ENCODE peak calls at places on chromosomes 3 and 15, in five cellular contexts. One of them, this sample, is unnamed.

GRCh38 chr3:165640970-165641369 is 196.3 kb downstream of the BCHE start:
- DNase-seq in upper lobe of left lung: no peak
- DNase-seq in tibial nerve: no peak
- DNase-seq in stomach: no peak
- DNase-seq in ovary: no peak
- DNase-seq in this sample: no peak

GRCh38 chr15:47266556-47266955 is 450.7 kb upstream of the SEMA6D start:
- DNase-seq in tibial nerve: no peak
- DNase-seq in stomach: no peak
- DNase-seq in upper lobe of left lung: no peak
- DNase-seq in ovary: no peak
- DNase-seq in this sample: no peak

GRCh38 chr15:68209735-68210408 is 4.7 kb upstream of the CALML4 start:
- DNase-seq in upper lobe of left lung: no peak
- DNase-seq in tibial nerve: no peak
- DNase-seq in ovary: no peak
- DNase-seq in stomach: no peak
- DNase-seq in this sample: no peak

GRCh38 chr15:61654918-61655317 is 405.3 kb downstream of the VPS13C start:
- DNase-seq in stomach: no peak
- DNase-seq in ovary: peak
- DNase-seq in tibial nerve: no peak
- DNase-seq in upper lobe of left lung: no peak
- DNase-seq in this sample: no peak

GRCh38 chr3:141368062-141368924 is at the start of gene ZBTB38:
- DNase-seq in ovary: peak
- DNase-seq in stomach: peak
- DNase-seq in tibial nerve: peak
- DNase-seq in upper lobe of left lung: peak
- DNase-seq in this sample: peak

GRCh38 chr3:178671261-178672191 is 135.3 kb downstream of the KCNMB2 start:
- DNase-seq in stomach: no peak
- DNase-seq in ovary: no peak
- DNase-seq in tibial nerve: no peak
- DNase-seq in upper lobe of left lung: peak
- DNase-seq in this sample: no peak

GRCh38 chr15:99450896-99451358 is 114.9 kb upstream of the MEF2A start:
- DNase-seq in stomach: peak
- DNase-seq in ovary: peak
- DNase-seq in upper lobe of left lung: peak
- DNase-seq in tibial nerve: peak
- DNase-seq in this sample: no peak

GRCh38 chr15:27061739-27062138 is 90.8 kb downstream of the GABRG3 start:
- DNase-seq in tibial nerve: no peak
- DNase-seq in upper lobe of left lung: no peak
- DNase-seq in stomach: no peak
- DNase-seq in ovary: no peak
- DNase-seq in this sample: no peak

GRCh38 chr3:52171577-52172261 is 17.5 kb upstream of the POC1A start:
- DNase-seq in tibial nerve: no peak
- DNase-seq in ovary: no peak
- DNase-seq in upper lobe of left lung: no peak
- DNase-seq in stomach: no peak
- DNase-seq in this sample: no peak

GRCh38 chr15:68962464-68962863 is 32.1 kb downstream of the SPESP1 start:
- DNase-seq in tibial nerve: no peak
- DNase-seq in ovary: no peak
- DNase-seq in upper lobe of left lung: no peak
- DNase-seq in stomach: no peak
- DNase-seq in this sample: no peak

GRCh38 chr3:22887664-22888291 is 315.3 kb upstream of the UBE2E2 start:
- DNase-seq in upper lobe of left lung: no peak
- DNase-seq in stomach: no peak
- DNase-seq in tibial nerve: no peak
- DNase-seq in ovary: no peak
- DNase-seq in this sample: no peak

GRCh38 chr3:143480306-143480852 is 360.8 kb downstream of the CHST2 start:
- DNase-seq in ovary: no peak
- DNase-seq in upper lobe of left lung: no peak
- DNase-seq in tibial nerve: no peak
- DNase-seq in stomach: no peak
- DNase-seq in this sample: no peak

GRCh38 chr3:98901465-98902174 is at the start of gene DCBLD2:
- DNase-seq in upper lobe of left lung: peak
- DNase-seq in stomach: peak
- DNase-seq in ovary: peak
- DNase-seq in tibial nerve: peak
- DNase-seq in this sample: peak

GRCh38 chr3:189324538-189325138 is 152.9 kb downstream of the TPRG1 start:
- DNase-seq in ovary: no peak
- DNase-seq in upper lobe of left lung: peak
- DNase-seq in tibial nerve: no peak
- DNase-seq in stomach: peak
- DNase-seq in this sample: no peak

GRCh38 chr3:94612631-94613030 is 549.8 kb downstream of the NSUN3 start:
- DNase-seq in tibial nerve: no peak
- DNase-seq in ovary: no peak
- DNase-seq in upper lobe of left lung: no peak
- DNase-seq in stomach: no peak
- DNase-seq in this sample: no peak

DNA sequence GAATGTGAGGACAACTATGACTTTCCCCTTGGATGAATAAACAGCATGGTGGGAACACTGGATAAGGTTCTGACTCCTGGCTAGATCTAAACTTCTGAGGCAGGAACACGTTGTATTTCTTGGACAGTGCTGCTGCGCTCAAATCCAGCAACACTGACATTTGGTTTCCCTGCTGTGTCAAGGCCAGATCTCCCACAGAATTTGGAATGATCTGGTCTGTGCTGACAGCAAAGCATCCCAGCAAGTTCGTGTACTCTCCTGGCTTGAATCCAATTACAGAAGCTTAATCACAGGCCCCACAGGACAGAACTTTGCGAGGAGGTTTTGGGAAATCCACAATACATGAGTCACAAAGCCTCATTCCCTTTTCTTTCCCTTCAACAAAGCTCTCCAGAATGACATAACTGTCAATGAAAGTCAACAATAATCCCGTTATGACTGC is 92.5 kb downstream of the ADAMTS9 start:
- DNase-seq in stomach: no peak
- DNase-seq in ovary: peak
- DNase-seq in upper lobe of left lung: no peak
- DNase-seq in tibial nerve: peak
- DNase-seq in this sample: no peak
- TF ChIP-seq EP300 in stomach: peak
- TF ChIP-seq EP300 in ovary: peak
- TF ChIP-seq EP300 in upper lobe of left lung: no peak
- TF ChIP-seq EP300 in tibial nerve: peak
- TF ChIP-seq EP300 in this sample: no peak

GRCh38 chr15:74192751-74193150 is 9.8 kb downstream of the STRA6 start:
- DNase-seq in tibial nerve: no peak
- DNase-seq in ovary: no peak
- DNase-seq in stomach: no peak
- DNase-seq in upper lobe of left lung: no peak
- DNase-seq in this sample: no peak

GRCh38 chr15:74193905-74194304 is 8.7 kb downstream of the STRA6 start:
- DNase-seq in tibial nerve: no peak
- DNase-seq in stomach: no peak
- DNase-seq in ovary: no peak
- DNase-seq in upper lobe of left lung: no peak
- DNase-seq in this sample: no peak

GRCh38 chr15:74194572-74195559 is 7.7 kb downstream of the STRA6 start:
- DNase-seq in stomach: no peak
- DNase-seq in ovary: no peak
- DNase-seq in tibial nerve: no peak
- DNase-seq in upper lobe of left lung: no peak
- DNase-seq in this sample: no peak

GRCh38 chr15:74191798-74192197 is 10.8 kb downstream of the STRA6 start:
- DNase-seq in tibial nerve: no peak
- DNase-seq in stomach: no peak
- DNase-seq in ovary: no peak
- DNase-seq in upper lobe of left lung: no peak
- DNase-seq in this sample: no peak

GRCh38 chr15:74193305-74193718 is 9.3 kb downstream of the STRA6 start:
- DNase-seq in tibial nerve: no peak
- DNase-seq in upper lobe of left lung: no peak
- DNase-seq in ovary: no peak
- DNase-seq in stomach: no peak
- DNase-seq in this sample: no peak
- TF ChIP-seq EP300 in tibial nerve: no peak
- TF ChIP-seq EP300 in upper lobe of left lung: no peak
- TF ChIP-seq EP300 in ovary: no peak
- TF ChIP-seq EP300 in stomach: no peak
- TF ChIP-seq EP300 in this sample: peak

GRCh38 chr3:171407746-171408145 is 52.5 kb downstream of the TNIK start:
- DNase-seq in stomach: no peak
- DNase-seq in tibial nerve: no peak
- DNase-seq in ovary: no peak
- DNase-seq in upper lobe of left lung: no peak
- DNase-seq in this sample: no peak
- TF ChIP-seq EP300 in stomach: no peak
- TF ChIP-seq EP300 in tibial nerve: no peak
- TF ChIP-seq EP300 in ovary: no peak
- TF ChIP-seq EP300 in upper lobe of left lung: no peak
- TF ChIP-seq EP300 in this sample: peak

GRCh38 chr15:50418041-50418583 is 6.1 kb upstream of the USP8 start:
- DNase-seq in ovary: no peak
- DNase-seq in tibial nerve: no peak
- DNase-seq in stomach: no peak
- DNase-seq in upper lobe of left lung: no peak
- DNase-seq in this sample: no peak
- TF ChIP-seq EP300 in ovary: no peak
- TF ChIP-seq EP300 in tibial nerve: no peak
- TF ChIP-seq EP300 in stomach: no peak
- TF ChIP-seq EP300 in upper lobe of left lung: no peak
- TF ChIP-seq EP300 in this sample: no peak

This sample was measured in SK-N-SH.